ENCODE peak calls at places on chromosomes 11 and 22, in six cellular contexts. One of them, this sample, is unnamed.

GRCh38 chr22:27226666-27227065 is 569.3 kb downstream of the MIAT start:
- DNase-seq in stimulated activated CD4-positive, alpha-beta T cell treated with anti-CD3 and anti-CD28 coated beads, Interleukin-1b, Interleukin-23, amount 100 ng/mL, for 24 hours: no peak
- DNase-seq in activated CD4-positive, alpha-beta T cell treated with anti-CD3 and anti-CD28 coated beads, Interleukin-2, amount 50 U/mL, for 48 hours: no peak
- DNase-seq in NCI-H2171: no peak
- DNase-seq in amniotic stem cell: no peak
- DNase-seq in NCI-H446: no peak
- DNase-seq in this sample: no peak

GRCh38 chr22:46004105-46004866 is 27.3 kb upstream of the WNT7B start:
- DNase-seq in stimulated activated CD4-positive, alpha-beta T cell treated with anti-CD3 and anti-CD28 coated beads, Interleukin-1b, Interleukin-23, amount 100 ng/mL, for 24 hours: no peak
- DNase-seq in NCI-H2171: no peak
- DNase-seq in activated CD4-positive, alpha-beta T cell treated with anti-CD3 and anti-CD28 coated beads, Interleukin-2, amount 50 U/mL, for 48 hours: no peak
- DNase-seq in NCI-H446: no peak
- DNase-seq in amniotic stem cell: no peak
- DNase-seq in this sample: peak; percentile 46

GRCh38 chr22:24176630-24177029 is 4.7 kb upstream of the SUSD2 start:
- DNase-seq in NCI-H446: no peak
- DNase-seq in amniotic stem cell: no peak
- DNase-seq in NCI-H2171: no peak
- DNase-seq in stimulated activated CD4-positive, alpha-beta T cell treated with anti-CD3 and anti-CD28 coated beads, Interleukin-1b, Interleukin-23, amount 100 ng/mL, for 24 hours: no peak
- DNase-seq in activated CD4-positive, alpha-beta T cell treated with anti-CD3 and anti-CD28 coated beads, Interleukin-2, amount 50 U/mL, for 48 hours: no peak
- DNase-seq in this sample: no peak

GRCh38 chr22:47943729-47944700 is 1181.6 kb downstream of the TBC1D22A start:
- DNase-seq in NCI-H2171: no peak
- DNase-seq in NCI-H446: no peak
- DNase-seq in activated CD4-positive, alpha-beta T cell treated with anti-CD3 and anti-CD28 coated beads, Interleukin-2, amount 50 U/mL, for 48 hours: no peak
- DNase-seq in amniotic stem cell: no peak
- DNase-seq in stimulated activated CD4-positive, alpha-beta T cell treated with anti-CD3 and anti-CD28 coated beads, Interleukin-1b, Interleukin-23, amount 100 ng/mL, for 24 hours: no peak
- DNase-seq in this sample: peak; percentile 24

GRCh38 chr11:117909611-117910382 is 19.4 kb downstream of the TMPRSS13 start:
- DNase-seq in stimulated activated CD4-positive, alpha-beta T cell treated with anti-CD3 and anti-CD28 coated beads, Interleukin-1b, Interleukin-23, amount 100 ng/mL, for 24 hours: no peak
- DNase-seq in NCI-H446: no peak
- DNase-seq in amniotic stem cell: no peak
- DNase-seq in activated CD4-positive, alpha-beta T cell treated with anti-CD3 and anti-CD28 coated beads, Interleukin-2, amount 50 U/mL, for 48 hours: no peak
- DNase-seq in NCI-H2171: no peak
- DNase-seq in this sample: no peak

GRCh38 chr11:32382339-32383049 is 52.8 kb downstream of the WT1 start:
- DNase-seq in NCI-H446: no peak
- DNase-seq in NCI-H2171: no peak
- DNase-seq in stimulated activated CD4-positive, alpha-beta T cell treated with anti-CD3 and anti-CD28 coated beads, Interleukin-1b, Interleukin-23, amount 100 ng/mL, for 24 hours: no peak
- DNase-seq in amniotic stem cell: no peak
- DNase-seq in activated CD4-positive, alpha-beta T cell treated with anti-CD3 and anti-CD28 coated beads, Interleukin-2, amount 50 U/mL, for 48 hours: no peak
- DNase-seq in this sample: no peak

GRCh38 chr11:10934293-10934850 is 76.5 kb upstream of the ZBED5 start:
- DNase-seq in activated CD4-positive, alpha-beta T cell treated with anti-CD3 and anti-CD28 coated beads, Interleukin-2, amount 50 U/mL, for 48 hours: peak; percentile 17
- DNase-seq in NCI-H446: no peak
- DNase-seq in amniotic stem cell: no peak
- DNase-seq in NCI-H2171: no peak
- DNase-seq in stimulated activated CD4-positive, alpha-beta T cell treated with anti-CD3 and anti-CD28 coated beads, Interleukin-1b, Interleukin-23, amount 100 ng/mL, for 24 hours: no peak
- DNase-seq in this sample: no peak

GRCh38 chr11:119509277-119509841 is 86.4 kb upstream of the THY1 start:
- DNase-seq in NCI-H2171: no peak
- DNase-seq in amniotic stem cell: no peak
- DNase-seq in NCI-H446: no peak
- DNase-seq in activated CD4-positive, alpha-beta T cell treated with anti-CD3 and anti-CD28 coated beads, Interleukin-2, amount 50 U/mL, for 48 hours: no peak
- DNase-seq in stimulated activated CD4-positive, alpha-beta T cell treated with anti-CD3 and anti-CD28 coated beads, Interleukin-1b, Interleukin-23, amount 100 ng/mL, for 24 hours: no peak
- DNase-seq in this sample: peak; percentile 7

GRCh38 chr11:65645710-65646109 is 7.8 kb downstream of the SIPA1 start:
- DNase-seq in activated CD4-positive, alpha-beta T cell treated with anti-CD3 and anti-CD28 coated beads, Interleukin-2, amount 50 U/mL, for 48 hours: no peak
- DNase-seq in NCI-H446: no peak
- DNase-seq in NCI-H2171: no peak
- DNase-seq in amniotic stem cell: no peak
- DNase-seq in stimulated activated CD4-positive, alpha-beta T cell treated with anti-CD3 and anti-CD28 coated beads, Interleukin-1b, Interleukin-23, amount 100 ng/mL, for 24 hours: no peak
- DNase-seq in this sample: no peak

GRCh38 chr11:8368194-8368593 is 104.5 kb upstream of the LMO1 start:
- DNase-seq in stimulated activated CD4-positive, alpha-beta T cell treated with anti-CD3 and anti-CD28 coated beads, Interleukin-1b, Interleukin-23, amount 100 ng/mL, for 24 hours: no peak
- DNase-seq in amniotic stem cell: no peak
- DNase-seq in NCI-H446: no peak
- DNase-seq in activated CD4-positive, alpha-beta T cell treated with anti-CD3 and anti-CD28 coated beads, Interleukin-2, amount 50 U/mL, for 48 hours: no peak
- DNase-seq in NCI-H2171: no peak
- DNase-seq in this sample: no peak

GRCh38 chr11:64790205-64791095 is 12.1 kb upstream of the SF1 start:
- DNase-seq in amniotic stem cell: no peak
- DNase-seq in activated CD4-positive, alpha-beta T cell treated with anti-CD3 and anti-CD28 coated beads, Interleukin-2, amount 50 U/mL, for 48 hours: no peak
- DNase-seq in NCI-H2171: no peak
- DNase-seq in stimulated activated CD4-positive, alpha-beta T cell treated with anti-CD3 and anti-CD28 coated beads, Interleukin-1b, Interleukin-23, amount 100 ng/mL, for 24 hours: no peak
- DNase-seq in NCI-H446: no peak
- DNase-seq in this sample: no peak

GRCh38 chr11:74538680-74539079 is 45.2 kb upstream of the LIPT2 start:
- DNase-seq in amniotic stem cell: peak; percentile 2
- DNase-seq in NCI-H446: no peak
- DNase-seq in NCI-H2171: no peak
- DNase-seq in stimulated activated CD4-positive, alpha-beta T cell treated with anti-CD3 and anti-CD28 coated beads, Interleukin-1b, Interleukin-23, amount 100 ng/mL, for 24 hours: no peak
- DNase-seq in activated CD4-positive, alpha-beta T cell treated with anti-CD3 and anti-CD28 coated beads, Interleukin-2, amount 50 U/mL, for 48 hours: no peak
- DNase-seq in this sample: no peak

GRCh38 chr11:117519590-117519989 is 191.9 kb downstream of the CEP164 start:
- DNase-seq in activated CD4-positive, alpha-beta T cell treated with anti-CD3 and anti-CD28 coated beads, Interleukin-2, amount 50 U/mL, for 48 hours: no peak
- DNase-seq in amniotic stem cell: no peak
- DNase-seq in NCI-H2171: no peak
- DNase-seq in NCI-H446: no peak
- DNase-seq in stimulated activated CD4-positive, alpha-beta T cell treated with anti-CD3 and anti-CD28 coated beads, Interleukin-1b, Interleukin-23, amount 100 ng/mL, for 24 hours: no peak
- DNase-seq in this sample: no peak

GRCh38 chr22:32622004-32622761 is 147.6 kb downstream of the FBXO7 start:
- DNase-seq in stimulated activated CD4-positive, alpha-beta T cell treated with anti-CD3 and anti-CD28 coated beads, Interleukin-1b, Interleukin-23, amount 100 ng/mL, for 24 hours: no peak
- DNase-seq in activated CD4-positive, alpha-beta T cell treated with anti-CD3 and anti-CD28 coated beads, Interleukin-2, amount 50 U/mL, for 48 hours: no peak
- DNase-seq in amniotic stem cell: peak; percentile 36
- DNase-seq in NCI-H2171: no peak
- DNase-seq in NCI-H446: no peak
- DNase-seq in this sample: peak; percentile 75

GRCh38 chr11:92449780-92450179 is 225.2 kb downstream of the FAT3 start:
- DNase-seq in NCI-H446: no peak
- DNase-seq in activated CD4-positive, alpha-beta T cell treated with anti-CD3 and anti-CD28 coated beads, Interleukin-2, amount 50 U/mL, for 48 hours: no peak
- DNase-seq in NCI-H2171: no peak
- DNase-seq in amniotic stem cell: no peak
- DNase-seq in stimulated activated CD4-positive, alpha-beta T cell treated with anti-CD3 and anti-CD28 coated beads, Interleukin-1b, Interleukin-23, amount 100 ng/mL, for 24 hours: no peak
- DNase-seq in this sample: no peak

GRCh38 chr11:6200975-6201374 is 2.0 kb downstream of the OR52W1 start:
- DNase-seq in stimulated activated CD4-positive, alpha-beta T cell treated with anti-CD3 and anti-CD28 coated beads, Interleukin-1b, Interleukin-23, amount 100 ng/mL, for 24 hours: no peak
- DNase-seq in NCI-H2171: no peak
- DNase-seq in amniotic stem cell: no peak
- DNase-seq in activated CD4-positive, alpha-beta T cell treated with anti-CD3 and anti-CD28 coated beads, Interleukin-2, amount 50 U/mL, for 48 hours: no peak
- DNase-seq in NCI-H446: no peak
- DNase-seq in this sample: no peak

GRCh38 chr11:82675838-82676237 is 57.8 kb downstream of the FAM181B start:
- DNase-seq in stimulated activated CD4-positive, alpha-beta T cell treated with anti-CD3 and anti-CD28 coated beads, Interleukin-1b, Interleukin-23, amount 100 ng/mL, for 24 hours: no peak
- DNase-seq in NCI-H446: no peak
- DNase-seq in NCI-H2171: no peak
- DNase-seq in activated CD4-positive, alpha-beta T cell treated with anti-CD3 and anti-CD28 coated beads, Interleukin-2, amount 50 U/mL, for 48 hours: no peak
- DNase-seq in amniotic stem cell: no peak
- DNase-seq in this sample: no peak

GRCh38 chr11:117631336-117632090 is 165.5 kb downstream of the DSCAML1 start:
- DNase-seq in NCI-H2171: no peak
- DNase-seq in amniotic stem cell: no peak
- DNase-seq in NCI-H446: no peak
- DNase-seq in stimulated activated CD4-positive, alpha-beta T cell treated with anti-CD3 and anti-CD28 coated beads, Interleukin-1b, Interleukin-23, amount 100 ng/mL, for 24 hours: no peak
- DNase-seq in activated CD4-positive, alpha-beta T cell treated with anti-CD3 and anti-CD28 coated beads, Interleukin-2, amount 50 U/mL, for 48 hours: no peak
- DNase-seq in this sample: no peak

GRCh38 chr11:118145285-118146227 is 7.1 kb downstream of the SCN4B start:
- DNase-seq in amniotic stem cell: peak; percentile 26
- DNase-seq in stimulated activated CD4-positive, alpha-beta T cell treated with anti-CD3 and anti-CD28 coated beads, Interleukin-1b, Interleukin-23, amount 100 ng/mL, for 24 hours: peak; percentile 90
- DNase-seq in activated CD4-positive, alpha-beta T cell treated with anti-CD3 and anti-CD28 coated beads, Interleukin-2, amount 50 U/mL, for 48 hours: peak; percentile 96
- DNase-seq in NCI-H2171: peak; percentile 73
- DNase-seq in NCI-H446: peak; percentile 56
- DNase-seq in this sample: peak; percentile 57

GRCh38 chr11:413120-414081 is 1.4 kb downstream of the SIGIRR start:
- DNase-seq in stimulated activated CD4-positive, alpha-beta T cell treated with anti-CD3 and anti-CD28 coated beads, Interleukin-1b, Interleukin-23, amount 100 ng/mL, for 24 hours: no peak
- DNase-seq in activated CD4-positive, alpha-beta T cell treated with anti-CD3 and anti-CD28 coated beads, Interleukin-2, amount 50 U/mL, for 48 hours: no peak
- DNase-seq in NCI-H2171: no peak
- DNase-seq in NCI-H446: no peak
- DNase-seq in amniotic stem cell: no peak
- DNase-seq in this sample: no peak

GRCh38 chr11:23278121-23278520 is 417.8 kb upstream of the CCDC179 start:
- DNase-seq in activated CD4-positive, alpha-beta T cell treated with anti-CD3 and anti-CD28 coated beads, Interleukin-2, amount 50 U/mL, for 48 hours: no peak
- DNase-seq in amniotic stem cell: no peak
- DNase-seq in stimulated activated CD4-positive, alpha-beta T cell treated with anti-CD3 and anti-CD28 coated beads, Interleukin-1b, Interleukin-23, amount 100 ng/mL, for 24 hours: no peak
- DNase-seq in NCI-H2171: no peak
- DNase-seq in NCI-H446: no peak
- DNase-seq in this sample: no peak

GRCh38 chr22:39317084-39317755 is 2.2 kb downstream of the RPL3 start:
- DNase-seq in NCI-H446: no peak
- DNase-seq in NCI-H2171: no peak
- DNase-seq in stimulated activated CD4-positive, alpha-beta T cell treated with anti-CD3 and anti-CD28 coated beads, Interleukin-1b, Interleukin-23, amount 100 ng/mL, for 24 hours: no peak
- DNase-seq in activated CD4-positive, alpha-beta T cell treated with anti-CD3 and anti-CD28 coated beads, Interleukin-2, amount 50 U/mL, for 48 hours: peak; percentile 50
- DNase-seq in amniotic stem cell: no peak
- DNase-seq in this sample: peak; percentile 54

GRCh38 chr22:27386186-27386585 is 415.4 kb downstream of the MN1 start:
- DNase-seq in NCI-H446: no peak
- DNase-seq in activated CD4-positive, alpha-beta T cell treated with anti-CD3 and anti-CD28 coated beads, Interleukin-2, amount 50 U/mL, for 48 hours: no peak
- DNase-seq in NCI-H2171: no peak
- DNase-seq in amniotic stem cell: no peak
- DNase-seq in stimulated activated CD4-positive, alpha-beta T cell treated with anti-CD3 and anti-CD28 coated beads, Interleukin-1b, Interleukin-23, amount 100 ng/mL, for 24 hours: no peak
- DNase-seq in this sample: no peak

GRCh38 chr11:11975201-11976092 is 33.0 kb downstream of the DKK3 start:
- DNase-seq in activated CD4-positive, alpha-beta T cell treated with anti-CD3 and anti-CD28 coated beads, Interleukin-2, amount 50 U/mL, for 48 hours: no peak
- DNase-seq in stimulated activated CD4-positive, alpha-beta T cell treated with anti-CD3 and anti-CD28 coated beads, Interleukin-1b, Interleukin-23, amount 100 ng/mL, for 24 hours: no peak
- DNase-seq in NCI-H446: peak; percentile 48
- DNase-seq in NCI-H2171: no peak
- DNase-seq in amniotic stem cell: no peak
- DNase-seq in this sample: no peak

GRCh38 chr11:66860449-66860831 is 3.6 kb downstream of the LRFN4 start:
- DNase-seq in NCI-H2171: no peak
- DNase-seq in amniotic stem cell: no peak
- DNase-seq in NCI-H446: no peak
- DNase-seq in stimulated activated CD4-positive, alpha-beta T cell treated with anti-CD3 and anti-CD28 coated beads, Interleukin-1b, Interleukin-23, amount 100 ng/mL, for 24 hours: no peak
- DNase-seq in activated CD4-positive, alpha-beta T cell treated with anti-CD3 and anti-CD28 coated beads, Interleukin-2, amount 50 U/mL, for 48 hours: no peak
- DNase-seq in this sample: no peak

GRCh38 chr11:5275369-5276110 is 5.8 kb upstream of the HBE1 start:
- DNase-seq in amniotic stem cell: no peak
- DNase-seq in NCI-H446: no peak
- DNase-seq in activated CD4-positive, alpha-beta T cell treated with anti-CD3 and anti-CD28 coated beads, Interleukin-2, amount 50 U/mL, for 48 hours: no peak
- DNase-seq in NCI-H2171: no peak
- DNase-seq in stimulated activated CD4-positive, alpha-beta T cell treated with anti-CD3 and anti-CD28 coated beads, Interleukin-1b, Interleukin-23, amount 100 ng/mL, for 24 hours: no peak
- DNase-seq in this sample: no peak

GRCh38 chr11:122758974-122759373 is 79.3 kb upstream of the CRTAM start:
- DNase-seq in amniotic stem cell: no peak
- DNase-seq in stimulated activated CD4-positive, alpha-beta T cell treated with anti-CD3 and anti-CD28 coated beads, Interleukin-1b, Interleukin-23, amount 100 ng/mL, for 24 hours: no peak
- DNase-seq in NCI-H2171: no peak
- DNase-seq in activated CD4-positive, alpha-beta T cell treated with anti-CD3 and anti-CD28 coated beads, Interleukin-2, amount 50 U/mL, for 48 hours: no peak
- DNase-seq in NCI-H446: peak; percentile 28
- DNase-seq in this sample: no peak